ENCODE peak calls at places on chromosomes 5 and 9, in four cellular contexts. Y is fibroblast of mammary gland, F is mammary epithelial cell, R is aorta. D is an unnamed sample.
A peak's percentile ranks its signal among the peaks of the same experiment; 100 is the strongest.

GRCh38 chr9:32264171-32264862 is 120.1 kb upstream of the ACO1 start:
- DNase-seq in R (no peak), Y (peak; percentile 30), F (peak; percentile 29), D (no peak)

GRCh38 chr5:4802044-4802443 is 338.1 kb upstream of the ADAMTS16 start:
- DNase-seq in Y (no peak), F (no peak), R (no peak), D (no peak)

GRCh38 chr5:150511641-150512367 is 3.9 kb downstream of the NDST1 start:
- DNase-seq in R (peak; percentile 63), F (peak; percentile 74), Y (peak; percentile 91), D (no peak)

GRCh38 chr5:59666709-59667108 is 226.8 kb downstream of the PDE4D start:
- DNase-seq in Y (no peak), F (no peak), R (no peak), D (no peak)

GRCh38 chr5:157915638-157916037 is 56.7 kb upstream of the CLINT1 start:
- DNase-seq in F (peak; percentile 9), Y (peak; percentile 44), R (peak; percentile 91), D (no peak)

GRCh38 chr5:42392917-42393316 is 30.3 kb upstream of the GHR start:
- DNase-seq in Y (no peak), F (no peak), R (no peak), D (no peak)

GRCh38 chr5:158549306-158549705 is 550.4 kb downstream of the EBF1 start:
- DNase-seq in F (no peak), Y (peak; percentile 52), R (no peak), D (no peak)

GRCh38 chr5:117013280-117013877 is 438.8 kb upstream of the SEMA6A start:
- DNase-seq in R (no peak), Y (no peak), F (no peak), D (no peak)

GRCh38 chr9:106861585-106862114 is 1.3 kb upstream of the ZNF462 start:
- DNase-seq in F (no peak), R (no peak), Y (no peak), D (no peak)

GRCh38 chr5:171418982-171419662 is at the start of gene FGF18:
- DNase-seq in R (peak; percentile 69), F (peak; percentile 56), Y (peak; percentile 56), D (no peak)

GRCh38 chr5:167574381-167574780 is 717.1 kb upstream of the WWC1 start:
- DNase-seq in R (no peak), Y (no peak), F (no peak), D (no peak)
- H3K4me3 ChIP-seq in R (no peak overlapping the region), Y (no peak overlapping the region), F (peak overlapping the region; percentile 56), D (no peak overlapping the region)

DNA sequence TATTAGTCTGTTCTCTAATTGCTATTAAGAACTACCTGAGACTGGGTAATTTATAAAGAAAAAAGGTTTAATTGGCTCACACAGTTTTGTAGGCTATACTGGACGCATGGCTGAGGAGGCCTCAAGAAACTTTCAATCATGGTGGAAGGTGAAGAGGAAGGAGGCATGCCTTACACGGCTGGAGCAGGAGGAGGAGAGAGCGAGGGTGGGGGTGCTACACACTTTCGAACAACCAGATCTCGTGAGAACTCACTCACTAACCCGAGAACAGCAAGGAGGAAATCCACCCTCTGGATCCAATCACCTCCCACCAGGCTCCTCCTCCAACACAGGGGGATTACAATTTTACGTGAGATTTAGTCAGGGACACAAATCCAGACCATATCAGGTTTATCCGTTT is 90.0 kb downstream of the RMI1 start:
- DNase-seq in R (no peak), F (no peak), Y (no peak), D (no peak)
- H3K4me3 ChIP-seq in R (no peak overlapping the region), F (no peak overlapping the region), Y (no peak overlapping the region), D (no peak overlapping the region)

DNA sequence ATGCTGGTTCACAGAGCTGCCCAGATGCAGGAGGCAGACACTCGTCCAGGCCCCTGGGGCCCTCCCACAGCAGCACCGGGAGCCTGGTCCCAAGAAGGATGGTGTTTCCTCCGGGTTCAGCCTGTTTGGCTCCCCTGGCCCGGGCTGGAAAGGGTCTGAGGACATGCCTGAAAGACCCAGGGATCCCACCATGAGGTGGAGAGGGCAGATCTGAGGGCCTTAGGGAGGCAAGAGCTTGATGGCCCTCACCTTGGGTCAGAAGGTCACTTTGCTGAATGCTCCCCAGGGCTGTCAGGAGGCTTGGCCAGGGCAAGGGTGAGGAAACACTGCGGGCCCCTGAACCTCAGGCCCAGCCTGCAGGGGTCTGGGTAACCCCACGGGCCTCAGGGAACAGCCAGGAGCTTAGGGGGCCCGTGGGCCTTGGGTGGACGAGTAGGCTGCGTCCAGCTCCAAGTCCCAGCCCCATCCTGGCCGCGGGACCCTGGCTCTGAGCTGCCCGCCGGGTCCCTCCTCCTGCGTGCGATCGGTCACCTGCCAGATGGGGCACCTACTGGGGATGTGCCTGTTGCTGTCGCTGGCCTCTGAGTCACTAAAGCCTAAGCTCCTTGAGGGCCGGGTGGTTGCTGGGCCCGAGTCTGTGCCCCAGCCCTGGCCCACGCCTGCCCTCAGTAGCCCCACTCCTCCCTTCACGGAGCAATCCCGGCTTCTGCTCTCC is 106.2 kb downstream of the ZNF354C start:
- DNase-seq in Y (no peak), R (no peak), F (no peak), D (no peak)
- H3K4me3 ChIP-seq in Y (no peak overlapping the region), R (no peak overlapping the region), F (no peak overlapping the region), D (no peak overlapping the region)

GRCh38 chr9:4997196-4997595 is 12.1 kb downstream of the JAK2 start:
- DNase-seq in R (no peak), Y (peak; percentile 59), F (no peak), D (no peak)

GRCh38 chr9:4992872-4993271 is 7.8 kb downstream of the JAK2 start:
- DNase-seq in R (no peak), Y (no peak), F (no peak), D (no peak)

GRCh38 chr9:4994166-4994890 is 9.3 kb downstream of the JAK2 start:
- DNase-seq in R (no peak), F (no peak), Y (no peak), D (no peak)
- H3K4me3 ChIP-seq in R (no peak overlapping the region), F (no peak overlapping the region), Y (no peak overlapping the region), D (no peak overlapping the region)

DNA sequence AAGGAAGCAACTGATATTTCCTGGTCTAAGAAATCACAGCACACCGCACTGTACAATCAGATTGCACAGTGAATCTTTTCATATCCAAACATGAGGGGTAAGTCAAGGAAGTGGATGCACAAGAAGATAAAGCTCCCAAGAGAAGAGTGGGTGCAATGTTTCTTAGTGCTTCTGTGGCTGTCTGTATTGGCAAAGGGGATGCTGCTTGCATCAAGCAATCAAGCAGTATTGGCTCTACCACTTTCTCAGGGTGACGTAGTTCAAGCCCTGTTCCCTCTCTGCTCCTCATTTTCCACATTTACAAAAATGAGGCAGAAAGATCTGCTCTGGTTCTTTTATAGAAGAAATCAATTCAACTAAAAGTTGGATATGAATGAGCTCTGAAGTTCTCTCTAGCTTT is 2.3 kb downstream of the TNFSF8 start:
- DNase-seq in Y (no peak), R (no peak), F (no peak), D (no peak)
- H3K4me3 ChIP-seq in Y (no peak overlapping the region), R (no peak overlapping the region), F (no peak overlapping the region), D (no peak overlapping the region)

D was measured in Jurkat, Clone E6-1.